ENCODE peak calls at places on chromosome 20, in eight cellular contexts. Q, I, V, F, C, E, H and J are unnamed samples.

GRCh38 chr20:43669332-43669731 is 2.4 kb downstream of the MYBL2 start:
- DNase-seq in F (no peak), I (peak), H (no peak), Q (peak), C (no peak), V (no peak), E (peak), J (no peak)

GRCh38 chr20:64010711-64011237 is 25.2 kb upstream of the C20orf204 start:
- DNase-seq in Q (peak), C (no peak), I (no peak), V (no peak), H (no peak), E (no peak), F (no peak), J (no peak)

GRCh38 chr20:51528263-51529026 is 14.1 kb downstream of the NFATC2 start:
- DNase-seq in H (no peak), I (no peak), E (no peak), F (peak), V (no peak), C (no peak), Q (no peak), J (no peak)

GRCh38 chr20:32621071-32621913 is 36.2 kb upstream of the NOL4L start:
- DNase-seq in Q (no peak), V (no peak), C (no peak), H (no peak), I (no peak), F (no peak), E (no peak), J (peak)

GRCh38 chr20:1577906-1578305 is 20.4 kb upstream of the SIRPD start:
- DNase-seq in I (no peak), E (no peak), C (no peak), F (no peak), Q (no peak), H (peak), V (no peak), J (no peak)

GRCh38 chr20:63137851-63138415 is 78.0 kb downstream of the YTHDF1 start:
- DNase-seq in I (no peak), F (no peak), V (no peak), E (no peak), Q (no peak), H (no peak), C (no peak), J (no peak)

GRCh38 chr20:46701057-46701456 is 8.4 kb upstream of the SLC2A10 start:
- DNase-seq in Q (peak), H (no peak), E (no peak), I (no peak), C (no peak), F (no peak), V (no peak), J (no peak)

GRCh38 chr20:32296412-32296811 is 19.0 kb downstream of the KIF3B start:
- DNase-seq in I (no peak), H (no peak), C (no peak), F (no peak), V (no peak), Q (no peak), E (no peak), J (no peak)

GRCh38 chr20:25623225-25623735 is 534 bp downstream of the NANP start:
- DNase-seq in C (no peak), F (no peak), E (peak), Q (peak), I (peak), H (no peak), V (peak), J (peak)

GRCh38 chr20:21102691-21103311 is 3.4 kb downstream of the LINC00237 start:
- DNase-seq in H (no peak), Q (peak), I (no peak), E (no peak), V (no peak), C (no peak), F (peak), J (peak)

GRCh38 chr20:33733654-33734576 is 2.1 kb downstream of the ZNF341 start:
- DNase-seq in E (peak), V (peak), F (no peak), I (peak), H (no peak), Q (peak), C (no peak), J (peak)

GRCh38 chr20:35462351-35462750 is 7.0 kb downstream of the CEP250 start:
- DNase-seq in C (peak), E (no peak), Q (no peak), I (no peak), V (no peak), F (no peak), H (no peak), J (no peak)

GRCh38 chr20:48444249-48444648 is 383.6 kb downstream of the PREX1 start:
- DNase-seq in H (no peak), C (no peak), Q (no peak), E (no peak), V (no peak), F (no peak), I (no peak), J (no peak)

GRCh38 chr20:38307371-38308046 is 3.6 kb downstream of the BPI start:
- DNase-seq in V (no peak), I (peak), E (no peak), F (no peak), H (no peak), C (no peak), Q (peak), J (no peak)

GRCh38 chr20:21154692-21155091 is 28.8 kb downstream of the KIZ start:
- DNase-seq in I (no peak), C (no peak), Q (no peak), F (no peak), V (no peak), H (no peak), E (no peak), J (no peak)

GRCh38 chr20:45355209-45355608 is 7.0 kb upstream of the SDC4 start:
- DNase-seq in F (no peak), C (no peak), E (no peak), Q (peak), H (no peak), I (peak), V (no peak), J (no peak)

GRCh38 chr20:38203337-38204003 is 38.4 kb upstream of the TGM2 start:
- DNase-seq in H (no peak), C (no peak), V (no peak), E (no peak), Q (no peak), I (no peak), F (no peak), J (peak)

GRCh38 chr20:20752712-20753111 is 40.3 kb upstream of the RALGAPA2 start:
- DNase-seq in E (no peak), Q (no peak), H (no peak), F (no peak), V (no peak), I (no peak), C (peak), J (no peak)

GRCh38 chr20:43794326-43794725 is 67.5 kb upstream of the GTSF1L start:
- DNase-seq in H (no peak), E (no peak), Q (no peak), I (no peak), V (no peak), F (no peak), C (no peak), J (no peak)